ENCODE peak calls at places on chromosome 19, in ten cellular contexts. N is activated naive CD4-positive, alpha-beta T cell; O is COR-L47; A is iris pigment epithelial cell; F is osteoblast; V is AG09319; P is T-cell; Z is stimulated activated naive CD8-positive, alpha-beta T cell treated with anti-CD3 and anti-CD28 coated beads, Interleukin-15, Interleukin-2, amounts not matched to agents 100 U/mL and 50 U/mL, for 24 hours; R is stimulated activated CD8-positive, alpha-beta memory T cell treated with anti-CD3 and anti-CD28 coated beads, Interleukin-7, amount 100 ng/mL, for 1 hour; U is skeletal muscle cell. B is an unnamed sample.

GRCh38 chr19:3187662-3188511 is 2.2 kb downstream of the NCLN start:
- DNase-seq in N (no peak), O (no peak), A (no peak), F (no peak), V (no peak), P (no peak), Z (no peak), R (no peak), U (no peak), B (no peak)

GRCh38 chr19:11848594-11849263 is at the start of gene ZNF439:
- DNase-seq in N (peak), O (peak), A (peak), F (peak), V (peak), P (peak), Z (peak), R (peak), U (no peak), B (peak)

GRCh38 chr19:20247016-20247683 is 80.1 kb downstream of the ZNF486 start:
- DNase-seq in N (no peak), O (no peak), A (peak), F (no peak), V (no peak), P (no peak), Z (peak), R (no peak), U (no peak), B (no peak)

GRCh38 chr19:34096020-34096915 is 76.0 kb upstream of the LSM14A start:
- DNase-seq in N (no peak), O (peak), A (peak), F (peak), V (no peak), P (no peak), Z (no peak), R (no peak), U (peak), B (no peak)

GRCh38 chr19:17915940-17916593 is 16.7 kb upstream of the CCDC124 start:
- DNase-seq in N (no peak), O (no peak), A (no peak), F (no peak), V (no peak), P (no peak), Z (no peak), R (no peak), U (no peak), B (no peak)

GRCh38 chr19:8366121-8366581 is 2.2 kb downstream of the ANGPTL4 start:
- DNase-seq in N (no peak), O (no peak), A (no peak), F (peak), V (no peak), P (no peak), Z (no peak), R (no peak), U (no peak), B (no peak)

GRCh38 chr19:1567116-1567847 is 843 bp downstream of the MEX3D start:
- DNase-seq in N (no peak), O (no peak), A (no peak), F (peak), V (no peak), P (no peak), Z (no peak), R (no peak), U (no peak), B (no peak)

GRCh38 chr19:43699506-43700367 is 16.1 kb upstream of the IRGC start:
- DNase-seq in N (no peak), O (no peak), A (peak), F (peak), V (no peak), P (no peak), Z (peak), R (no peak), U (no peak), B (no peak)

GRCh38 chr19:1104452-1105216 is 840 bp downstream of the GPX4 start:
- DNase-seq in N (peak), O (peak), A (peak), F (peak), V (no peak), P (peak), Z (peak), R (peak), U (no peak), B (peak)

GRCh38 chr19:47229674-47230121 is 1.3 kb downstream of the BBC3 start:
- DNase-seq in N (no peak), O (no peak), A (peak), F (peak), V (no peak), P (no peak), Z (no peak), R (no peak), U (no peak), B (no peak)

GRCh38 chr19:48997972-48998371 is 4.3 kb downstream of the RUVBL2 start:
- DNase-seq in N (peak), O (no peak), A (peak), F (peak), V (no peak), P (no peak), Z (peak), R (no peak), U (no peak), B (no peak)

GRCh38 chr19:29372461-29372860 is 153.3 kb upstream of the VSTM2B start:
- DNase-seq in N (no peak), O (no peak), A (no peak), F (no peak), V (no peak), P (no peak), Z (no peak), R (no peak), U (no peak), B (no peak)

GRCh38 chr19:5615756-5616327 is 6.7 kb downstream of the SAFB2 start:
- DNase-seq in N (no peak), O (no peak), A (peak), F (peak), V (no peak), P (no peak), Z (no peak), R (no peak), U (no peak), B (no peak)